ENCODE peak calls at places on chromosomes 6 and 20, in six cellular contexts. One of them, this sample, is unnamed. For H3K36me3, the result is how much of the 10 kb centered on the place peaks cover.

GRCh38 chr6:159966981-159967380 is 1.9 kb upstream of the IGF2R start:
- DNase-seq in HCT116: no peak
- DNase-seq in Karpas-422: no peak
- DNase-seq in brain microvascular endothelial cell: no peak
- DNase-seq in endothelial cell of umbilical vein: no peak
- DNase-seq in psoas muscle: no peak
- DNase-seq in this sample: no peak

GRCh38 chr20:3505148-3505547 is 34.3 kb downstream of the ATRN start:
- DNase-seq in HCT116: no peak
- DNase-seq in Karpas-422: no peak
- DNase-seq in brain microvascular endothelial cell: no peak
- DNase-seq in endothelial cell of umbilical vein: no peak
- DNase-seq in psoas muscle: no peak
- DNase-seq in this sample: no peak

GRCh38 chr6:137661601-137662000 is 167.4 kb upstream of the OLIG3 start:
- DNase-seq in HCT116: no peak
- DNase-seq in Karpas-422: peak
- DNase-seq in brain microvascular endothelial cell: no peak
- DNase-seq in endothelial cell of umbilical vein: peak
- DNase-seq in psoas muscle: no peak
- DNase-seq in this sample: peak

GRCh38 chr6:22399693-22400092 is 102.9 kb upstream of the PRL start:
- DNase-seq in HCT116: no peak
- DNase-seq in Karpas-422: no peak
- DNase-seq in brain microvascular endothelial cell: peak
- DNase-seq in endothelial cell of umbilical vein: peak
- DNase-seq in psoas muscle: no peak
- DNase-seq in this sample: no peak

GRCh38 chr6:35451354-35452185 is 568 bp upstream of the FANCE start:
- DNase-seq in HCT116: no peak
- DNase-seq in Karpas-422: no peak
- DNase-seq in brain microvascular endothelial cell: no peak
- DNase-seq in endothelial cell of umbilical vein: peak
- DNase-seq in psoas muscle: no peak
- DNase-seq in this sample: no peak

GRCh38 chr6:37516920-37517405 is 17.3 kb upstream of the CCDC167 start:
- DNase-seq in HCT116: no peak
- DNase-seq in Karpas-422: no peak
- DNase-seq in brain microvascular endothelial cell: no peak
- DNase-seq in endothelial cell of umbilical vein: no peak
- DNase-seq in psoas muscle: no peak
- DNase-seq in this sample: no peak

GRCh38 chr6:13378669-13379590 is 50.6 kb upstream of the TBC1D7 start:
- DNase-seq in HCT116: no peak
- DNase-seq in Karpas-422: no peak
- DNase-seq in brain microvascular endothelial cell: no peak
- DNase-seq in endothelial cell of umbilical vein: no peak
- DNase-seq in psoas muscle: no peak
- DNase-seq in this sample: no peak

GRCh38 chr20:36116813-36117441 is 37.6 kb upstream of the EPB41L1 start:
- DNase-seq in HCT116: no peak
- DNase-seq in Karpas-422: peak
- DNase-seq in brain microvascular endothelial cell: peak
- DNase-seq in endothelial cell of umbilical vein: no peak
- DNase-seq in psoas muscle: no peak
- DNase-seq in this sample: no peak

GRCh38 chr6:160810238-160810637 is 108.2 kb downstream of the PLG start:
- DNase-seq in HCT116: no peak
- DNase-seq in Karpas-422: no peak
- DNase-seq in brain microvascular endothelial cell: no peak
- DNase-seq in endothelial cell of umbilical vein: no peak
- DNase-seq in psoas muscle: no peak
- DNase-seq in this sample: no peak

GRCh38 chr6:116556814-116557403 is 3.4 kb downstream of the CALHM4 start:
- DNase-seq in HCT116: no peak
- DNase-seq in Karpas-422: no peak
- DNase-seq in brain microvascular endothelial cell: peak
- DNase-seq in endothelial cell of umbilical vein: no peak
- DNase-seq in psoas muscle: no peak
- DNase-seq in this sample: no peak

GRCh38 chr20:10519361-10520048 is 84.4 kb downstream of the SLX4IP start:
- DNase-seq in HCT116: no peak
- DNase-seq in Karpas-422: no peak
- DNase-seq in brain microvascular endothelial cell: peak
- DNase-seq in endothelial cell of umbilical vein: no peak
- DNase-seq in psoas muscle: no peak
- DNase-seq in this sample: no peak

GRCh38 chr6:132798820-132799538 is 542 bp upstream of the SLC18B1 start:
- DNase-seq in HCT116: peak
- DNase-seq in Karpas-422: peak
- DNase-seq in brain microvascular endothelial cell: peak
- DNase-seq in endothelial cell of umbilical vein: peak
- DNase-seq in psoas muscle: peak
- DNase-seq in this sample: no peak

GRCh38 chr6:49607391-49607982 is 29.2 kb downstream of the RHAG start:
- DNase-seq in HCT116: no peak
- DNase-seq in Karpas-422: no peak
- DNase-seq in brain microvascular endothelial cell: no peak
- DNase-seq in endothelial cell of umbilical vein: no peak
- DNase-seq in psoas muscle: no peak
- DNase-seq in this sample: peak

GRCh38 chr6:54083301-54083700 is 27.9 kb upstream of the MLIP start:
- DNase-seq in HCT116: no peak
- DNase-seq in Karpas-422: no peak
- DNase-seq in brain microvascular endothelial cell: no peak
- DNase-seq in endothelial cell of umbilical vein: no peak
- DNase-seq in psoas muscle: no peak
- DNase-seq in this sample: no peak

GRCh38 chr20:41632896-41633295 is 14.7 kb upstream of the CHD6 start:
- DNase-seq in HCT116: no peak
- DNase-seq in Karpas-422: peak
- DNase-seq in brain microvascular endothelial cell: peak
- DNase-seq in endothelial cell of umbilical vein: no peak
- DNase-seq in psoas muscle: no peak
- DNase-seq in this sample: no peak

GRCh38 chr6:45895569-45895968 is 120.1 kb downstream of the CLIC5 start:
- DNase-seq in HCT116: no peak
- DNase-seq in Karpas-422: peak
- DNase-seq in brain microvascular endothelial cell: no peak
- DNase-seq in endothelial cell of umbilical vein: no peak
- DNase-seq in psoas muscle: no peak
- DNase-seq in this sample: no peak

GRCh38 chr6:73514746-73515110 is 6.1 kb downstream of the EEF1A1 start:
- DNase-seq in HCT116: no peak
- DNase-seq in Karpas-422: peak
- DNase-seq in brain microvascular endothelial cell: no peak
- DNase-seq in endothelial cell of umbilical vein: peak
- DNase-seq in psoas muscle: no peak
- DNase-seq in this sample: no peak

GRCh38 chr6:113588646-113589045 is 268.5 kb upstream of the MARCKS start:
- DNase-seq in HCT116: no peak
- DNase-seq in Karpas-422: no peak
- DNase-seq in brain microvascular endothelial cell: no peak
- DNase-seq in endothelial cell of umbilical vein: no peak
- DNase-seq in psoas muscle: no peak
- DNase-seq in this sample: no peak

GRCh38 chr6:1611322-1611571 is 1.5 kb downstream of the FOXC1 start:
- DNase-seq in HCT116: no peak
- DNase-seq in Karpas-422: no peak
- DNase-seq in brain microvascular endothelial cell: no peak
- DNase-seq in endothelial cell of umbilical vein: peak
- DNase-seq in psoas muscle: no peak
- DNase-seq in this sample: no peak

GRCh38 chr20:14441201-14441600 is 103.8 kb upstream of the FLRT3 start:
- DNase-seq in HCT116: no peak
- DNase-seq in Karpas-422: no peak
- DNase-seq in brain microvascular endothelial cell: peak
- DNase-seq in endothelial cell of umbilical vein: no peak
- DNase-seq in psoas muscle: no peak
- DNase-seq in this sample: no peak

GRCh38 chr20:63890201-63890576 is 4.7 kb upstream of the DNAJC5 start:
- DNase-seq in HCT116: no peak
- DNase-seq in Karpas-422: no peak
- DNase-seq in brain microvascular endothelial cell: no peak
- DNase-seq in endothelial cell of umbilical vein: no peak
- DNase-seq in psoas muscle: no peak
- DNase-seq in this sample: no peak

GRCh38 chr20:36957875-36958667 is 6.6 kb upstream of the SAMHD1 start:
- DNase-seq in HCT116: no peak
- DNase-seq in Karpas-422: no peak
- DNase-seq in brain microvascular endothelial cell: no peak
- DNase-seq in endothelial cell of umbilical vein: no peak
- DNase-seq in psoas muscle: no peak
- DNase-seq in this sample: no peak

GRCh38 chr6:43292763-43293318 is 5.2 kb upstream of the SLC22A7 start:
- DNase-seq in HCT116: no peak
- DNase-seq in Karpas-422: no peak
- DNase-seq in brain microvascular endothelial cell: no peak
- DNase-seq in endothelial cell of umbilical vein: no peak
- DNase-seq in psoas muscle: no peak
- DNase-seq in this sample: no peak

GRCh38 chr6:62775427-62776022 is 435.7 kb upstream of the FKBP1C start:
- DNase-seq in HCT116: peak
- DNase-seq in Karpas-422: peak
- DNase-seq in brain microvascular endothelial cell: no peak
- DNase-seq in endothelial cell of umbilical vein: no peak
- DNase-seq in psoas muscle: no peak
- DNase-seq in this sample: peak

GRCh38 chr6:21937466-21937865 is 343.9 kb downstream of the SOX4 start:
- DNase-seq in HCT116: no peak
- DNase-seq in Karpas-422: peak
- DNase-seq in brain microvascular endothelial cell: no peak
- DNase-seq in endothelial cell of umbilical vein: no peak
- DNase-seq in psoas muscle: no peak
- DNase-seq in this sample: no peak

GRCh38 chr6:24849713-24850112 is 51.0 kb upstream of the ARMH2 start:
- DNase-seq in HCT116: no peak
- DNase-seq in Karpas-422: no peak
- DNase-seq in brain microvascular endothelial cell: no peak
- DNase-seq in endothelial cell of umbilical vein: no peak
- DNase-seq in psoas muscle: no peak
- DNase-seq in this sample: no peak

GRCh38 chr6:24847402-24847801 is 48.7 kb upstream of the ARMH2 start:
- DNase-seq in HCT116: no peak
- DNase-seq in Karpas-422: no peak
- DNase-seq in brain microvascular endothelial cell: no peak
- DNase-seq in endothelial cell of umbilical vein: no peak
- DNase-seq in psoas muscle: no peak
- DNase-seq in this sample: no peak

GRCh38 chr6:24851086-24851485 is 52.4 kb upstream of the ARMH2 start:
- DNase-seq in HCT116: no peak
- DNase-seq in Karpas-422: no peak
- DNase-seq in brain microvascular endothelial cell: no peak
- DNase-seq in endothelial cell of umbilical vein: no peak
- DNase-seq in psoas muscle: no peak
- DNase-seq in this sample: no peak

GRCh38 chr6:24845578-24845977 is 46.9 kb upstream of the ARMH2 start:
- DNase-seq in HCT116: no peak
- DNase-seq in Karpas-422: no peak
- DNase-seq in brain microvascular endothelial cell: no peak
- DNase-seq in endothelial cell of umbilical vein: no peak
- DNase-seq in psoas muscle: no peak
- DNase-seq in this sample: no peak

GRCh38 chr6:24848461-24848860 is 49.7 kb upstream of the ARMH2 start:
- DNase-seq in HCT116: no peak
- DNase-seq in Karpas-422: no peak
- DNase-seq in brain microvascular endothelial cell: no peak
- DNase-seq in endothelial cell of umbilical vein: no peak
- DNase-seq in psoas muscle: no peak
- DNase-seq in this sample: no peak
- H3K36me3 ChIP-seq in HCT116: under half
- H3K36me3 ChIP-seq in Karpas-422: half or more
- H3K36me3 ChIP-seq in brain microvascular endothelial cell: under half
- H3K36me3 ChIP-seq in endothelial cell of umbilical vein: under half
- H3K36me3 ChIP-seq in psoas muscle: under half
- H3K36me3 ChIP-seq in this sample: under half

GRCh38 chr20:7775072-7775471 is 165.2 kb downstream of the HAO1 start:
- DNase-seq in HCT116: no peak
- DNase-seq in Karpas-422: no peak
- DNase-seq in brain microvascular endothelial cell: no peak
- DNase-seq in endothelial cell of umbilical vein: no peak
- DNase-seq in psoas muscle: no peak
- DNase-seq in this sample: no peak

GRCh38 chr20:7772376-7772775 is 167.9 kb downstream of the HAO1 start:
- DNase-seq in HCT116: no peak
- DNase-seq in Karpas-422: no peak
- DNase-seq in brain microvascular endothelial cell: peak
- DNase-seq in endothelial cell of umbilical vein: peak
- DNase-seq in psoas muscle: no peak
- DNase-seq in this sample: no peak

GRCh38 chr20:7770578-7770977 is 169.7 kb downstream of the HAO1 start:
- DNase-seq in HCT116: no peak
- DNase-seq in Karpas-422: no peak
- DNase-seq in brain microvascular endothelial cell: peak
- DNase-seq in endothelial cell of umbilical vein: peak
- DNase-seq in psoas muscle: no peak
- DNase-seq in this sample: no peak

GRCh38 chr20:7773511-7773910 is 166.7 kb downstream of the HAO1 start:
- DNase-seq in HCT116: no peak
- DNase-seq in Karpas-422: no peak
- DNase-seq in brain microvascular endothelial cell: no peak
- DNase-seq in endothelial cell of umbilical vein: no peak
- DNase-seq in psoas muscle: no peak
- DNase-seq in this sample: no peak

GRCh38 chr20:7776148-7776547 is 164.1 kb downstream of the HAO1 start:
- DNase-seq in HCT116: no peak
- DNase-seq in Karpas-422: no peak
- DNase-seq in brain microvascular endothelial cell: no peak
- DNase-seq in endothelial cell of umbilical vein: no peak
- DNase-seq in psoas muscle: no peak
- DNase-seq in this sample: no peak
- H3K36me3 ChIP-seq in HCT116: under half
- H3K36me3 ChIP-seq in Karpas-422: under half
- H3K36me3 ChIP-seq in brain microvascular endothelial cell: under half
- H3K36me3 ChIP-seq in endothelial cell of umbilical vein: under half
- H3K36me3 ChIP-seq in psoas muscle: under half
- H3K36me3 ChIP-seq in this sample: under half

DNA sequence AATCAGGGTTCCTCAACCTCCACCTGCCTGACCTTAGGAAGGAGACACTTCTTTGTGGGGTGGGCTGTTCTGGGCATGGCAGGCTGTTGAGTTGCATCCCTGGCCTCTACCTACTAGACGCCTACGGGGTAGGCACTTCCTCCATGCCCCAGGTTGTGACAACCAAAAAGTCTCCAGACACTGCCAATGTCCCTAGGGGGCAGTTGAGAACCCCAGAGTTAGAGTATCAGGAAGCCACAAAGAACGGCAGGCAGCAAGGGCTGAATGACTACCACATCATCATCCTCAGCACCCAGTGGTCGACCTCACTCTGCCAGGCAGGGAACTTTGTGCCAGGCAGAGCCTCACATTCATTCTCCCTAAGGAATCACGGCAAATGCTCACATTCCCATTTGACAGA is 21.5 kb downstream of the PMEPA1 start:
- DNase-seq in HCT116: no peak
- DNase-seq in Karpas-422: no peak
- DNase-seq in brain microvascular endothelial cell: no peak
- DNase-seq in endothelial cell of umbilical vein: no peak
- DNase-seq in psoas muscle: no peak
- DNase-seq in this sample: no peak
- H3K36me3 ChIP-seq in HCT116: under half
- H3K36me3 ChIP-seq in Karpas-422: under half
- H3K36me3 ChIP-seq in brain microvascular endothelial cell: under half
- H3K36me3 ChIP-seq in endothelial cell of umbilical vein: under half
- H3K36me3 ChIP-seq in psoas muscle: under half
- H3K36me3 ChIP-seq in this sample: under half

GRCh38 chr6:158606935-158607334 is 37.6 kb downstream of the DYNLT1 start:
- DNase-seq in HCT116: no peak
- DNase-seq in Karpas-422: no peak
- DNase-seq in brain microvascular endothelial cell: no peak
- DNase-seq in endothelial cell of umbilical vein: no peak
- DNase-seq in psoas muscle: no peak
- DNase-seq in this sample: no peak
- H3K36me3 ChIP-seq in HCT116: under half
- H3K36me3 ChIP-seq in Karpas-422: under half
- H3K36me3 ChIP-seq in brain microvascular endothelial cell: half or more
- H3K36me3 ChIP-seq in endothelial cell of umbilical vein: under half
- H3K36me3 ChIP-seq in psoas muscle: under half
- H3K36me3 ChIP-seq in this sample: under half

This sample was measured in iPS DF 6.9.